ENCODE peak calls at places on chromosomes 1 and 21, in four cellular contexts. V is GM04504; T is CD8-positive, alpha-beta memory T cell; J is hypothalamus. I is an unnamed sample.

GRCh38 chr1:64623750-64624445 is 121.0 kb upstream of the RAVER2 start:
- DNase-seq in V (no peak), T (no peak), J (no peak), I (no peak)

GRCh38 chr1:44775078-44775929 is at the start of gene RPS8:
- DNase-seq in V (peak), T (peak), J (peak), I (peak)

GRCh38 chr1:203440780-203441179 is 34.8 kb upstream of the PRELP start:
- DNase-seq in V (peak), T (no peak), J (peak), I (no peak)

GRCh38 chr1:58695206-58695605 is 4.7 kb downstream of the MYSM1 start:
- DNase-seq in V (no peak), T (no peak), J (no peak), I (no peak)

GRCh38 chr1:109769335-109770078 is 5.8 kb upstream of the EPS8L3 start:
- DNase-seq in V (peak), T (no peak), J (no peak), I (no peak)

GRCh38 chr1:48469616-48470500 is 2.1 kb downstream of the SPATA6 start:
- DNase-seq in V (peak), T (no peak), J (peak), I (no peak)

GRCh38 chr1:30688920-30689794 is 34.2 kb downstream of the MATN1 start:
- DNase-seq in V (no peak), T (no peak), J (no peak), I (no peak)

GRCh38 chr1:158506369-158506987 is 34.5 kb downstream of the OR10R2 start:
- DNase-seq in V (no peak), T (peak), J (no peak), I (peak)

GRCh38 chr1:97898948-97899347 is 21.9 kb downstream of the DPYD start:
- DNase-seq in V (no peak), T (no peak), J (no peak), I (no peak)

GRCh38 chr1:3117879-3118278 is 48.9 kb downstream of the PRDM16 start:
- DNase-seq in V (no peak), T (no peak), J (no peak), I (no peak)

GRCh38 chr1:175857756-175858155 is 114.4 kb upstream of the TNR start:
- DNase-seq in V (no peak), T (no peak), J (peak), I (no peak)

GRCh38 chr1:230356869-230357778 is 69.0 kb downstream of the PGBD5 start:
- DNase-seq in V (no peak), T (no peak), J (no peak), I (no peak)

GRCh38 chr1:27523666-27524020 is 33.7 kb upstream of the WASF2 start:
- DNase-seq in V (no peak), T (no peak), J (no peak), I (no peak)

GRCh38 chr1:167095368-167095767 is 1.5 kb downstream of the STYXL2 start:
- DNase-seq in V (peak), T (no peak), J (no peak), I (no peak)

GRCh38 chr21:37658994-37659458 is 257.2 kb downstream of the KCNJ6 start:
- DNase-seq in V (peak), T (no peak), J (no peak), I (no peak)

GRCh38 chr1:183515002-183515689 is 42.8 kb downstream of the SMG7 start:
- DNase-seq in V (peak), T (no peak), J (no peak), I (no peak)

GRCh38 chr1:49306507-49307070 is 529.9 kb upstream of the BEND5 start:
- DNase-seq in V (no peak), T (no peak), J (no peak), I (no peak)

GRCh38 chr1:51575406-51576084 is 41.3 kb upstream of the OSBPL9 start:
- DNase-seq in V (no peak), T (no peak), J (no peak), I (no peak)

GRCh38 chr1:218778731-218779130 is 394.9 kb upstream of the LYPLAL1 start:
- DNase-seq in V (no peak), T (no peak), J (no peak), I (no peak)

GRCh38 chr1:242739246-242739645 is 214.7 kb upstream of the PLD5 start:
- DNase-seq in V (no peak), T (no peak), J (no peak), I (no peak)

GRCh38 chr1:179817789-179818188 is 59.8 kb downstream of the TOR1AIP2 start:
- DNase-seq in V (peak), T (no peak), J (no peak), I (no peak)

GRCh38 chr1:167995038-167995437 is 58.2 kb upstream of the MPC2 start:
- DNase-seq in V (no peak), T (no peak), J (no peak), I (no peak)

GRCh38 chr21:37039434-37040075 is 33.1 kb downstream of the RIPPLY3 start:
- DNase-seq in V (no peak), T (no peak), J (no peak), I (no peak)

GRCh38 chr1:10132852-10133251 is 77.5 kb upstream of the KIF1B start:
- DNase-seq in V (no peak), T (no peak), J (no peak), I (no peak)

GRCh38 chr1:193115629-193116227 is 6.1 kb upstream of the CDC73 start:
- DNase-seq in V (peak), T (no peak), J (no peak), I (no peak)

GRCh38 chr1:241677171-241677570 is 25.1 kb downstream of the WDR64 start:
- DNase-seq in V (no peak), T (no peak), J (no peak), I (no peak)

I was measured in memory B cell.